ENCODE peak calls at places on chromosomes 13 and 19, in ten cellular contexts. J is IMR-90; B is GM23248; Z is psoas muscle; L is left cardiac atrium; U is substantia nigra; S is fibroblast of mammary gland; D is CD4-positive, CD25-positive, alpha-beta regulatory T cell; W is stimulated activated CD4-positive, alpha-beta T cell treated with anti-CD3 and anti-CD28 coated beads, Interleukin-1b, Interleukin-23, amount 100 ng/mL, for 24 hours; Q is Daoy. T is an unnamed sample.

GRCh38 chr13:49220035-49220855 is at the start of gene MLNR:
- DNase-seq in J (no peak), B (peak), Z (peak), L (peak), U (no peak), S (peak), D (peak), W (peak), Q (peak), T (no peak)

GRCh38 chr19:43691755-43692154 is 21.8 kb upstream of the PLAUR start:
- DNase-seq in J (no peak), B (no peak), Z (no peak), L (no peak), U (no peak), S (no peak), D (no peak), W (no peak), Q (no peak), T (no peak)

GRCh38 chr13:90591927-90592268 is 755.6 kb upstream of the MIR17HG start:
- DNase-seq in J (no peak), B (no peak), Z (no peak), L (no peak), U (no peak), S (no peak), D (no peak), W (no peak), Q (no peak), T (no peak)

GRCh38 chr13:26051231-26052135 is at the start of gene SHISA2:
- DNase-seq in J (peak), B (peak), Z (peak), L (peak), U (peak), S (peak), D (peak), W (peak), Q (peak), T (peak)

GRCh38 chr19:13826652-13827235 is 31.5 kb downstream of the ZSWIM4 start:
- DNase-seq in J (no peak), B (no peak), Z (no peak), L (no peak), U (no peak), S (no peak), D (no peak), W (no peak), Q (no peak), T (no peak)

GRCh38 chr19:43124360-43124759 is 41.9 kb upstream of the PSG2 start:
- DNase-seq in J (no peak), B (no peak), Z (no peak), L (no peak), U (no peak), S (no peak), D (no peak), W (no peak), Q (no peak), T (no peak)

GRCh38 chr19:42552086-42553065 is 24.1 kb upstream of the CEACAM1 start:
- DNase-seq in J (no peak), B (no peak), Z (no peak), L (no peak), U (no peak), S (no peak), D (no peak), W (no peak), Q (no peak), T (no peak)

GRCh38 chr13:47413112-47413511 is 516.3 kb upstream of the HTR2A start:
- DNase-seq in J (peak), B (peak), Z (no peak), L (no peak), U (no peak), S (peak), D (no peak), W (no peak), Q (no peak), T (peak)

GRCh38 chr19:518292-519231 is 11.3 kb downstream of the TPGS1 start:
- DNase-seq in J (peak), B (no peak), Z (peak), L (peak), U (no peak), S (no peak), D (peak), W (no peak), Q (no peak), T (peak)

GRCh38 chr13:97141564-97142005 is 80.5 kb upstream of the MBNL2 start:
- DNase-seq in J (peak), B (peak), Z (no peak), L (no peak), U (no peak), S (peak), D (no peak), W (no peak), Q (peak), T (peak)

GRCh38 chr19:12880551-12881171 is 588 bp downstream of the DNASE2 start:
- DNase-seq in J (peak), B (peak), Z (no peak), L (peak), U (no peak), S (no peak), D (no peak), W (no peak), Q (peak), T (peak)

GRCh38 chr13:77388944-77389616 is 62.2 kb upstream of the MYCBP2 start:
- DNase-seq in J (no peak), B (peak), Z (no peak), L (no peak), U (no peak), S (no peak), D (no peak), W (no peak), Q (no peak), T (no peak)

GRCh38 chr19:21022996-21023395 is 2.5 kb downstream of the ZNF430 start:
- DNase-seq in J (peak), B (peak), Z (no peak), L (no peak), U (no peak), S (peak), D (peak), W (no peak), Q (peak), T (peak)

GRCh38 chr13:32811297-32811800 is 204.9 kb upstream of the KL start:
- DNase-seq in J (no peak), B (peak), Z (no peak), L (no peak), U (no peak), S (peak), D (peak), W (no peak), Q (peak), T (no peak)

GRCh38 chr19:35327642-35328041 is 1.3 kb upstream of the CD22 start:
- DNase-seq in J (no peak), B (no peak), Z (no peak), L (no peak), U (no peak), S (no peak), D (no peak), W (no peak), Q (no peak), T (no peak)

GRCh38 chr19:11504502-11505031 is 1.1 kb downstream of the ZNF653 start:
- DNase-seq in J (no peak), B (no peak), Z (no peak), L (no peak), U (no peak), S (no peak), D (no peak), W (no peak), Q (no peak), T (no peak)

GRCh38 chr19:44904426-44904994 is 1.1 kb upstream of the APOE start:
- DNase-seq in J (no peak), B (no peak), Z (no peak), L (no peak), U (no peak), S (no peak), D (no peak), W (no peak), Q (no peak), T (no peak)

GRCh38 chr13:91133941-91134772 is 213.3 kb upstream of the MIR17HG start:
- DNase-seq in J (peak), B (peak), Z (no peak), L (no peak), U (peak), S (peak), D (peak), W (peak), Q (peak), T (peak)

GRCh38 chr13:110354209-110354627 is 47.1 kb downstream of the COL4A2 start:
- DNase-seq in J (peak), B (no peak), Z (no peak), L (no peak), U (no peak), S (no peak), D (no peak), W (no peak), Q (no peak), T (no peak)

GRCh38 chr19:58545286-58546068 is 1.6 kb downstream of the TRIM28 start:
- DNase-seq in J (no peak), B (peak), Z (no peak), L (no peak), U (no peak), S (no peak), D (peak), W (no peak), Q (no peak), T (no peak)

GRCh38 chr13:58081301-58081820 is 449.8 kb downstream of the PCDH17 start:
- DNase-seq in J (no peak), B (no peak), Z (no peak), L (no peak), U (no peak), S (no peak), D (no peak), W (no peak), Q (no peak), T (no peak)

T was measured in fibroblast of the aortic adventitia.